ENCODE peak calls at places on chromosome 1, in four cellular contexts. One of them, this sample, is unnamed.
A peak's percentile ranks its signal among the peaks of the same experiment; 100 is the strongest.

GRCh38 chr1:16905112-16905855 is 9.5 kb downstream of the RNU1-2 start:
- DNase-seq in cardiac fibroblast: peak; percentile 93
- DNase-seq in nephron progenitor cell: peak; percentile 37
- DNase-seq in HFFc6: peak; percentile 96
- DNase-seq in this sample: no peak

GRCh38 chr1:60427701-60428100 is 354.1 kb upstream of the C1orf87 start:
- DNase-seq in cardiac fibroblast: no peak
- DNase-seq in nephron progenitor cell: no peak
- DNase-seq in HFFc6: no peak
- DNase-seq in this sample: no peak

GRCh38 chr1:82697965-82698364 is 897.2 kb downstream of the ADGRL2 start:
- DNase-seq in cardiac fibroblast: no peak
- DNase-seq in nephron progenitor cell: no peak
- DNase-seq in HFFc6: no peak
- DNase-seq in this sample: no peak

GRCh38 chr1:234222561-234223280 is 150.5 kb upstream of the COA6 start:
- DNase-seq in cardiac fibroblast: no peak
- DNase-seq in nephron progenitor cell: no peak
- DNase-seq in HFFc6: no peak
- DNase-seq in this sample: no peak

GRCh38 chr1:180695282-180695681 is 63.5 kb downstream of the XPR1 start:
- DNase-seq in cardiac fibroblast: no peak
- DNase-seq in nephron progenitor cell: no peak
- DNase-seq in HFFc6: no peak
- DNase-seq in this sample: no peak

GRCh38 chr1:32014199-32014936 is 700 bp downstream of the KHDRBS1 start:
- DNase-seq in cardiac fibroblast: peak; percentile 60
- DNase-seq in nephron progenitor cell: peak; percentile 64
- DNase-seq in HFFc6: peak; percentile 23
- DNase-seq in this sample: peak; percentile 24

GRCh38 chr1:225655509-225656258 is 2.8 kb upstream of the ENAH start:
- DNase-seq in cardiac fibroblast: peak; percentile 97
- DNase-seq in nephron progenitor cell: no peak
- DNase-seq in HFFc6: peak; percentile 96
- DNase-seq in this sample: no peak

GRCh38 chr1:172642970-172643369 is 15.9 kb upstream of the FASLG start:
- DNase-seq in cardiac fibroblast: peak; percentile 23
- DNase-seq in nephron progenitor cell: no peak
- DNase-seq in HFFc6: no peak
- DNase-seq in this sample: no peak

GRCh38 chr1:218351617-218352438 is 6.7 kb downstream of the TGFB2 start:
- DNase-seq in cardiac fibroblast: peak; percentile 81
- DNase-seq in nephron progenitor cell: no peak
- DNase-seq in HFFc6: no peak
- DNase-seq in this sample: no peak

GRCh38 chr1:33383974-33384767 is 46.7 kb downstream of the PHC2 start:
- DNase-seq in cardiac fibroblast: peak; percentile 65
- DNase-seq in nephron progenitor cell: no peak
- DNase-seq in HFFc6: peak; percentile 71
- DNase-seq in this sample: no peak

GRCh38 chr1:11364170-11364569 is 91.2 kb downstream of the UBIAD1 start:
- DNase-seq in cardiac fibroblast: no peak
- DNase-seq in nephron progenitor cell: no peak
- DNase-seq in HFFc6: no peak
- DNase-seq in this sample: no peak

GRCh38 chr1:95742591-95743089 is 508.6 kb downstream of the RWDD3 start:
- DNase-seq in cardiac fibroblast: peak; percentile 80
- DNase-seq in nephron progenitor cell: no peak
- DNase-seq in HFFc6: no peak
- DNase-seq in this sample: no peak

GRCh38 chr1:3074800-3075199 is 5.8 kb downstream of the PRDM16 start:
- DNase-seq in cardiac fibroblast: no peak
- DNase-seq in nephron progenitor cell: no peak
- DNase-seq in HFFc6: no peak
- DNase-seq in this sample: no peak

GRCh38 chr1:156860639-156861423 is at the start of gene NTRK1:
- DNase-seq in cardiac fibroblast: peak; percentile 25
- DNase-seq in nephron progenitor cell: peak; percentile 71
- DNase-seq in HFFc6: no peak
- DNase-seq in this sample: no peak

GRCh38 chr1:51567653-51568052 is 48.6 kb upstream of the EPS15 start:
- DNase-seq in cardiac fibroblast: peak; percentile 86
- DNase-seq in nephron progenitor cell: no peak
- DNase-seq in HFFc6: peak; percentile 95
- DNase-seq in this sample: no peak

GRCh38 chr1:51570063-51570720 is 46.7 kb upstream of the OSBPL9 start:
- DNase-seq in cardiac fibroblast: no peak
- DNase-seq in nephron progenitor cell: no peak
- DNase-seq in HFFc6: peak; percentile 25
- DNase-seq in this sample: no peak

GRCh38 chr1:51572365-51572764 is 44.5 kb upstream of the OSBPL9 start:
- DNase-seq in cardiac fibroblast: no peak
- DNase-seq in nephron progenitor cell: no peak
- DNase-seq in HFFc6: no peak
- DNase-seq in this sample: no peak

GRCh38 chr1:51568231-51568935 is 48.5 kb upstream of the OSBPL9 start:
- DNase-seq in cardiac fibroblast: no peak
- DNase-seq in nephron progenitor cell: no peak
- DNase-seq in HFFc6: peak; percentile 21
- DNase-seq in this sample: no peak

DNA sequence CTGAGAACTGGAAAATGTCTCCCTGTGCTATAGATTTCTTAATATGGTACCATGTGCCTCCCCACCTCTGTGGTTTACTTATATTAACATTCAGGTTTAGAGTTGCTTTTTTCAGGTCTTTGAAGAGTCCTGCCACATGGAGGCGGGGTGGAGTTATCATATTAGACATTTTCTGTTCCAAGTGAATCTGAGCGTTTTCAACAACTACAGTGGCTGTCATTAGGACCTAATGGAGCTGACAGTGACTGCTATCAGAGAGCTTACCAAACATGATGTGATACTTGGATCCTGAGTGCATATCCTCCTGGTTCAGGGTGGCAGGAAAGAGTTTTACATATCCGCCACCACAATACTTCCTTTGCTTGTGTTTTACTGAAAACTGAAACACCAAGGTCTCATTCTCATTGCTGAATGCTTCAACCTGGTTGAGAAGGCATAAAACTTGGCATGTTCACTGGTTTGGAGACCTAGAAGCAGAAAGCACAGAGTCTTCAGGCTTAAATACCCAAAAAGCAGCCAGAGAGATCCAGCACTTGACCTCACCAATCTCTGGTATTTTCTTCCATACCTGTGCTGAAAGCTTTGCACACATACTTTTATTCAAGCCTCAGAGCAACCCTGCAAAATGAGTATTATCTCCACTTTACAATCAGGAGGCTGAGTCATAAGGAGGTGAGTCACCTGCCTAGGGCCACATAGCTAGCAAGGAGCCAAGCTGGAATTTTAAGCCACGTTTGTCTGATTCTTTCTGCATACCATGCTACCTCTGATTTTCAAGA is 47.4 kb upstream of the OSBPL9 start:
- DNase-seq in cardiac fibroblast: peak; percentile 51
- DNase-seq in nephron progenitor cell: no peak
- DNase-seq in HFFc6: peak; percentile 82
- DNase-seq in this sample: no peak
- TF ChIP-seq CTCF in cardiac fibroblast: peak; percentile 22
- TF ChIP-seq CTCF in nephron progenitor cell: no peak
- TF ChIP-seq CTCF in HFFc6: peak; percentile 43
- TF ChIP-seq CTCF in this sample: no peak

GRCh38 chr1:5271264-5271663 is 616.9 kb downstream of the AJAP1 start:
- DNase-seq in cardiac fibroblast: no peak
- DNase-seq in nephron progenitor cell: no peak
- DNase-seq in HFFc6: no peak
- DNase-seq in this sample: no peak

GRCh38 chr1:5269901-5270300 is 615.5 kb downstream of the AJAP1 start:
- DNase-seq in cardiac fibroblast: no peak
- DNase-seq in nephron progenitor cell: no peak
- DNase-seq in HFFc6: no peak
- DNase-seq in this sample: no peak

GRCh38 chr1:5267603-5268235 is 613.3 kb downstream of the AJAP1 start:
- DNase-seq in cardiac fibroblast: no peak
- DNase-seq in nephron progenitor cell: no peak
- DNase-seq in HFFc6: no peak
- DNase-seq in this sample: no peak

GRCh38 chr1:5279127-5279526 is 624.7 kb downstream of the AJAP1 start:
- DNase-seq in cardiac fibroblast: no peak
- DNase-seq in nephron progenitor cell: no peak
- DNase-seq in HFFc6: no peak
- DNase-seq in this sample: no peak

GRCh38 chr1:5273280-5274003 is 619.0 kb downstream of the AJAP1 start:
- DNase-seq in cardiac fibroblast: no peak
- DNase-seq in nephron progenitor cell: no peak
- DNase-seq in HFFc6: no peak
- DNase-seq in this sample: no peak
- TF ChIP-seq CTCF in cardiac fibroblast: no peak
- TF ChIP-seq CTCF in nephron progenitor cell: no peak
- TF ChIP-seq CTCF in HFFc6: no peak
- TF ChIP-seq CTCF in this sample: no peak

DNA sequence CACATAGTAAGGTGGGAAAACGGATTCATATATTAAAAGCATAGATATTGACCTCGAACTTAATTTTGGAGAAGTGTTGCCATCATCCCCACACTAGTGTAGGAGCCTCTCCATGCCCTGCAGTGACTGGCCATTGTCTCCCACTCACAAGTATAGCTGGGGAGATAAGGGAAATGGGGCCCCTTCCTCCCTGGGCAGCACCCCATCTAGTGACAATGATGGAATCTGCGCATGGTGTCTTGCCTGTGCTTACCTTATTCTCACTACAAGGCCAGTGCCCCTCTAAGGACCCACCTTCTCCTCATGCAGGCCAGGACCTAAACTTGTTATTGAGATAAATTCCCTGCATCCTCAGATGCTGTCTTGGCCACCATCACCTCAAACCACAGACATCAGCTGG is 374.9 kb downstream of the NTNG1 start:
- DNase-seq in cardiac fibroblast: no peak
- DNase-seq in nephron progenitor cell: no peak
- DNase-seq in HFFc6: no peak
- DNase-seq in this sample: no peak
- TF ChIP-seq CTCF in cardiac fibroblast: no peak
- TF ChIP-seq CTCF in nephron progenitor cell: no peak
- TF ChIP-seq CTCF in HFFc6: no peak
- TF ChIP-seq CTCF in this sample: no peak

GRCh38 chr1:168236836-168237611 is 11.2 kb downstream of the SFT2D2 start:
- DNase-seq in cardiac fibroblast: peak; percentile 32
- DNase-seq in nephron progenitor cell: no peak
- DNase-seq in HFFc6: no peak
- DNase-seq in this sample: no peak
- TF ChIP-seq CTCF in cardiac fibroblast: no peak
- TF ChIP-seq CTCF in nephron progenitor cell: no peak
- TF ChIP-seq CTCF in HFFc6: no peak
- TF ChIP-seq CTCF in this sample: no peak

This sample was measured in progenitor cell of endocrine pancreas.